ENCODE peak calls at places on chromosome 2, in five cellular contexts. Y is Ammon's horn, R is cortex of kidney, G is HTR-8/SVneo, X is fibroblast of lung. A is an unnamed sample.

GRCh38 chr2:28512607-28512965 is 16.7 kb downstream of the PLB1 start:
- DNase-seq in Y (no peak), R (no peak), G (no peak), X (no peak), A (no peak)

GRCh38 chr2:172089005-172089504 is 3.7 kb downstream of the DLX1 start:
- DNase-seq in Y (no peak), R (no peak), G (no peak), X (no peak), A (no peak)

GRCh38 chr2:144071461-144071860 is 448.5 kb downstream of the ZEB2 start:
- DNase-seq in Y (no peak), R (no peak), G (no peak), X (peak), A (no peak)

GRCh38 chr2:66452917-66453316 is 18.0 kb downstream of the MEIS1 start:
- DNase-seq in Y (no peak), R (no peak), G (no peak), X (no peak), A (no peak)

GRCh38 chr2:191178806-191179514 is 28.2 kb upstream of the STAT4 start:
- DNase-seq in Y (no peak), R (no peak), G (no peak), X (peak), A (no peak)

GRCh38 chr2:207317358-207317984 is 151.7 kb upstream of the KLF7 start:
- DNase-seq in Y (no peak), R (no peak), G (no peak), X (peak), A (no peak)

GRCh38 chr2:113268621-113269360 is 9.9 kb downstream of the PAX8 start:
- DNase-seq in Y (no peak), R (no peak), G (no peak), X (no peak), A (no peak)

GRCh38 chr2:98500561-98500960 is 55.9 kb downstream of the INPP4A start:
- DNase-seq in Y (no peak), R (no peak), G (no peak), X (no peak), A (no peak)

GRCh38 chr2:86396304-86396785 is 44.8 kb upstream of the KDM3A start:
- DNase-seq in Y (peak), R (no peak), G (peak), X (peak), A (no peak)

GRCh38 chr2:1605102-1605501 is 139.2 kb downstream of the PXDN start:
- DNase-seq in Y (no peak), R (no peak), G (no peak), X (peak), A (no peak)

GRCh38 chr2:233643128-233643527 is 6.9 kb downstream of the UGT1A10 start:
- DNase-seq in Y (no peak), R (no peak), G (no peak), X (no peak), A (peak)

GRCh38 chr2:8551622-8552074 is 130.2 kb upstream of the ID2 start:
- DNase-seq in Y (no peak), R (no peak), G (no peak), X (no peak), A (no peak)

GRCh38 chr2:203400805-203401585 is 72.8 kb downstream of the ABI2 start:
- DNase-seq in Y (no peak), R (no peak), G (peak), X (no peak), A (no peak)

GRCh38 chr2:96730212-96730611 is 9.7 kb downstream of the LMAN2L start:
- DNase-seq in Y (no peak), R (no peak), G (no peak), X (no peak), A (no peak)

GRCh38 chr2:88247531-88247930 is 77.4 kb downstream of the THNSL2 start:
- DNase-seq in Y (no peak), R (no peak), G (no peak), X (no peak), A (no peak)

GRCh38 chr2:157936464-157936863 is 60.3 kb upstream of the ACVR1 start:
- DNase-seq in Y (no peak), R (no peak), G (no peak), X (no peak), A (no peak)

GRCh38 chr2:199460101-199460671 is 2.4 kb upstream of the SATB2 start:
- DNase-seq in Y (no peak), R (no peak), G (no peak), X (peak), A (no peak)

GRCh38 chr2:58120626-58121229 is 74.1 kb downstream of the VRK2 start:
- DNase-seq in Y (no peak), R (no peak), G (no peak), X (no peak), A (no peak)

GRCh38 chr2:39620067-39620466 is 45.6 kb upstream of the TMEM178A start:
- DNase-seq in Y (peak), R (no peak), G (peak), X (peak), A (no peak)

GRCh38 chr2:29450823-29451222 is 335.6 kb downstream of the CLIP4 start:
- DNase-seq in Y (no peak), R (no peak), G (no peak), X (no peak), A (no peak)

GRCh38 chr2:138534791-138535190 is 33.2 kb downstream of the SPOPL start:
- DNase-seq in Y (no peak), R (no peak), G (no peak), X (no peak), A (no peak)